ENCODE peak calls at places on chromosomes 11 and 22, in four cellular contexts. M, X, F and V are unnamed samples.

GRCh38 chr22:30262917-30263741 is 3.5 kb downstream of the OSM start:
- DNase-seq in M (peak; percentile 59), X (peak; percentile 68), F (no peak), V (peak; percentile 51)

GRCh38 chr22:19622061-19622441 is 92.3 kb upstream of the SEPTIN5 start:
- DNase-seq in M (peak; percentile 83), X (no peak), F (no peak), V (no peak)

GRCh38 chr11:120358729-120359128 is 22.5 kb downstream of the ARHGEF12 start:
- DNase-seq in M (no peak), X (no peak), F (no peak), V (no peak)

GRCh38 chr11:112564228-112564955 is 303.7 kb upstream of the PLET1 start:
- DNase-seq in M (no peak), X (peak; percentile 18), F (no peak), V (no peak)

GRCh38 chr22:50505776-50506610 is 1.5 kb downstream of the LMF2 start:
- DNase-seq in M (no peak), X (no peak), F (no peak), V (no peak)

GRCh38 chr11:122491486-122491885 is 164.0 kb upstream of the UBASH3B start:
- DNase-seq in M (no peak), X (peak; percentile 25), F (peak; percentile 47), V (no peak)

GRCh38 chr11:86804871-86805415 is 4.6 kb downstream of the PRSS23 start:
- DNase-seq in M (no peak), X (no peak), F (no peak), V (no peak)

GRCh38 chr11:69698362-69698761 is 5.5 kb downstream of the FGF19 start:
- DNase-seq in M (no peak), X (no peak), F (no peak), V (no peak)

GRCh38 chr11:3215346-3216026 is 3.1 kb downstream of the MRGPRG start:
- DNase-seq in M (no peak), X (no peak), F (no peak), V (no peak)

GRCh38 chr11:31641477-31642062 is 132.0 kb downstream of the ELP4 start:
- DNase-seq in M (no peak), X (peak; percentile 30), F (peak; percentile 7), V (no peak)

GRCh38 chr11:3609416-3610265 is 32.2 kb downstream of the ART5 start:
- DNase-seq in M (no peak), X (peak; percentile 57), F (peak; percentile 34), V (no peak)

GRCh38 chr11:116339306-116339705 is 433.5 kb downstream of the BUD13 start:
- DNase-seq in M (no peak), X (no peak), F (no peak), V (no peak)

GRCh38 chr11:113313601-113314000 is 782 bp upstream of the TTC12 start:
- DNase-seq in M (no peak), X (peak; percentile 12), F (no peak), V (no peak)

GRCh38 chr11:47171856-47172255 is 4.8 kb downstream of the ARFGAP2 start:
- DNase-seq in M (no peak), X (no peak), F (no peak), V (no peak)

GRCh38 chr11:115670538-115671200 is 166.5 kb upstream of the CADM1 start:
- DNase-seq in M (no peak), X (no peak), F (no peak), V (no peak)

GRCh38 chr11:2498750-2499149 is 53.9 kb downstream of the KCNQ1 start:
- DNase-seq in M (no peak), X (no peak), F (no peak), V (no peak)

GRCh38 chr11:95134491-95134890 is 44.8 kb downstream of the ENDOD1 start:
- DNase-seq in M (no peak), X (peak; percentile 74), F (peak; percentile 71), V (no peak)

GRCh38 chr22:46619240-46619829 is 851 bp upstream of the GRAMD4 start:
- DNase-seq in M (no peak), X (no peak), F (no peak), V (no peak)

GRCh38 chr11:76639621-76640020 is 30.9 kb downstream of the LRRC32 start:
- DNase-seq in M (no peak), X (no peak), F (no peak), V (no peak)

GRCh38 chr22:33467067-33467466 is 408.9 kb upstream of the SYN3 start:
- DNase-seq in M (no peak), X (no peak), F (no peak), V (no peak)

GRCh38 chr22:17314472-17314871 is 54.8 kb upstream of the CECR2 start:
- DNase-seq in M (no peak), X (no peak), F (no peak), V (no peak)

GRCh38 chr11:93922830-93923229 is 72.4 kb upstream of the VSTM5 start:
- DNase-seq in M (no peak), X (no peak), F (no peak), V (no peak)

GRCh38 chr11:71238941-71239340 is 13.4 kb downstream of the SHANK2 start:
- DNase-seq in M (no peak), X (no peak), F (no peak), V (peak; percentile 35)

GRCh38 chr11:295351-296205 is 3.7 kb downstream of the IFITM5 start:
- DNase-seq in M (no peak), X (no peak), F (no peak), V (no peak)

GRCh38 chr11:28799316-28799715 is 691.1 kb downstream of the METTL15 start:
- DNase-seq in M (no peak), X (no peak), F (no peak), V (no peak)

GRCh38 chr11:124678416-124678815 is 4.7 kb downstream of the SPA17 start:
- DNase-seq in M (no peak), X (no peak), F (no peak), V (no peak)

GRCh38 chr22:27993774-27994350 is 74.8 kb upstream of the PITPNB start:
- DNase-seq in M (no peak), X (no peak), F (no peak), V (no peak)

GRCh38 chr11:70111269-70112016 is 33.3 kb downstream of the ANO1 start:
- DNase-seq in M (no peak), X (peak; percentile 66), F (no peak), V (peak; percentile 87)

GRCh38 chr11:118251858-118252652 is at the start of gene MPZL3:
- DNase-seq in M (peak; percentile 83), X (peak; percentile 56), F (peak; percentile 7), V (peak; percentile 80)

GRCh38 chr11:3932698-3933097 is 77.2 kb downstream of the STIM1 start:
- DNase-seq in M (no peak), X (no peak), F (no peak), V (no peak)

GRCh38 chr22:46845281-46846153 is 83.1 kb downstream of the TBC1D22A start:
- DNase-seq in M (no peak), X (no peak), F (peak; percentile 24), V (no peak)

GRCh38 chr22:38871360-38872171 is 450 bp downstream of the CBX6 start:
- DNase-seq in M (no peak), X (peak; percentile 30), F (no peak), V (no peak)

GRCh38 chr22:45968751-45969413 is 8.1 kb downstream of the WNT7B start:
- DNase-seq in M (no peak), X (peak; percentile 80), F (peak; percentile 44), V (no peak)

GRCh38 chr11:65776710-65777141 is 4.0 kb downstream of the AP5B1 start:
- DNase-seq in M (no peak), X (no peak), F (no peak), V (peak; percentile 10)

GRCh38 chr22:38172489-38173155 is 9.0 kb downstream of the PLA2G6 start:
- DNase-seq in M (no peak), X (no peak), F (no peak), V (peak; percentile 95)

GRCh38 chr11:70415176-70415575 is 16.8 kb downstream of the CTTN start:
- DNase-seq in M (no peak), X (peak; percentile 93), F (peak; percentile 91), V (no peak)

GRCh38 chr22:49372530-49373288 is 455.0 kb downstream of the BRD1 start:
- DNase-seq in M (no peak), X (no peak), F (no peak), V (peak; percentile 49)